ENCODE peak calls at places on chromosomes 11 and 22, in nine cellular contexts. One of them, this sample, is unnamed. For H3K4me1, the result is how much of the 10 kb centered on the place peaks cover.

GRCh38 chr11:70489276-70489675 is 90.9 kb downstream of the CTTN start:
- DNase-seq in transverse colon: no peak
- DNase-seq in breast epithelium: no peak
- DNase-seq in stomach: no peak
- DNase-seq in HCT116: no peak
- DNase-seq in sigmoid colon: peak
- DNase-seq in K562: no peak
- DNase-seq in GM23338: no peak
- DNase-seq in upper lobe of left lung: no peak
- DNase-seq in this sample: peak

GRCh38 chr11:2929511-2929879 is 275 bp upstream of the PHLDA2 start:
- DNase-seq in breast epithelium: peak
- DNase-seq in K562: peak
- DNase-seq in upper lobe of left lung: peak
- DNase-seq in stomach: peak
- DNase-seq in HCT116: peak
- DNase-seq in transverse colon: peak
- DNase-seq in GM23338: no peak
- DNase-seq in sigmoid colon: peak
- DNase-seq in this sample: peak

GRCh38 chr11:44600739-44601416 is 35.4 kb downstream of the CD82 start:
- DNase-seq in GM23338: peak
- DNase-seq in transverse colon: no peak
- DNase-seq in upper lobe of left lung: no peak
- DNase-seq in K562: no peak
- DNase-seq in stomach: no peak
- DNase-seq in breast epithelium: no peak
- DNase-seq in sigmoid colon: no peak
- DNase-seq in HCT116: no peak
- DNase-seq in this sample: peak

GRCh38 chr22:43326342-43326825 is 16.8 kb downstream of the SCUBE1 start:
- DNase-seq in stomach: no peak
- DNase-seq in breast epithelium: no peak
- DNase-seq in HCT116: no peak
- DNase-seq in transverse colon: no peak
- DNase-seq in upper lobe of left lung: no peak
- DNase-seq in sigmoid colon: no peak
- DNase-seq in K562: no peak
- DNase-seq in GM23338: no peak
- DNase-seq in this sample: peak

GRCh38 chr11:1829039-1829820 is 5.6 kb upstream of the SYT8 start:
- DNase-seq in K562: no peak
- DNase-seq in sigmoid colon: no peak
- DNase-seq in HCT116: no peak
- DNase-seq in stomach: no peak
- DNase-seq in breast epithelium: no peak
- DNase-seq in GM23338: no peak
- DNase-seq in upper lobe of left lung: peak
- DNase-seq in transverse colon: no peak
- DNase-seq in this sample: no peak

GRCh38 chr11:118401880-118402590 is 629 bp downstream of the ATP5MG start:
- DNase-seq in sigmoid colon: no peak
- DNase-seq in stomach: no peak
- DNase-seq in transverse colon: no peak
- DNase-seq in GM23338: peak
- DNase-seq in K562: no peak
- DNase-seq in breast epithelium: no peak
- DNase-seq in upper lobe of left lung: no peak
- DNase-seq in HCT116: no peak
- DNase-seq in this sample: no peak

GRCh38 chr22:25030636-25031035 is 78.1 kb downstream of the KIAA1671 start:
- DNase-seq in GM23338: no peak
- DNase-seq in stomach: no peak
- DNase-seq in upper lobe of left lung: peak
- DNase-seq in sigmoid colon: no peak
- DNase-seq in breast epithelium: peak
- DNase-seq in HCT116: no peak
- DNase-seq in transverse colon: no peak
- DNase-seq in K562: no peak
- DNase-seq in this sample: no peak

GRCh38 chr22:42811510-42811909 is 45.6 kb downstream of the ARFGAP3 start:
- DNase-seq in sigmoid colon: no peak
- DNase-seq in K562: no peak
- DNase-seq in transverse colon: no peak
- DNase-seq in GM23338: no peak
- DNase-seq in upper lobe of left lung: no peak
- DNase-seq in stomach: no peak
- DNase-seq in HCT116: no peak
- DNase-seq in breast epithelium: no peak
- DNase-seq in this sample: no peak

GRCh38 chr11:84714316-84714780 is 912.8 kb downstream of the DLG2 start:
- DNase-seq in K562: peak
- DNase-seq in stomach: peak
- DNase-seq in sigmoid colon: no peak
- DNase-seq in HCT116: peak
- DNase-seq in GM23338: peak
- DNase-seq in breast epithelium: no peak
- DNase-seq in transverse colon: peak
- DNase-seq in upper lobe of left lung: peak
- DNase-seq in this sample: peak

GRCh38 chr22:43396321-43396933 is 15.4 kb upstream of the MPPED1 start:
- DNase-seq in HCT116: no peak
- DNase-seq in transverse colon: no peak
- DNase-seq in K562: no peak
- DNase-seq in stomach: no peak
- DNase-seq in GM23338: no peak
- DNase-seq in breast epithelium: no peak
- DNase-seq in upper lobe of left lung: no peak
- DNase-seq in sigmoid colon: no peak
- DNase-seq in this sample: peak

GRCh38 chr11:60118333-60118732 is 29.9 kb downstream of the MS4A2 start:
- DNase-seq in HCT116: no peak
- DNase-seq in upper lobe of left lung: no peak
- DNase-seq in GM23338: peak
- DNase-seq in stomach: no peak
- DNase-seq in sigmoid colon: no peak
- DNase-seq in breast epithelium: no peak
- DNase-seq in transverse colon: no peak
- DNase-seq in K562: no peak
- DNase-seq in this sample: no peak

GRCh38 chr11:60121259-60121658 is 32.8 kb downstream of the MS4A2 start:
- DNase-seq in K562: no peak
- DNase-seq in breast epithelium: no peak
- DNase-seq in stomach: no peak
- DNase-seq in HCT116: no peak
- DNase-seq in transverse colon: peak
- DNase-seq in sigmoid colon: no peak
- DNase-seq in upper lobe of left lung: no peak
- DNase-seq in GM23338: peak
- DNase-seq in this sample: no peak

GRCh38 chr11:60116996-60117790 is 28.7 kb downstream of the MS4A2 start:
- DNase-seq in sigmoid colon: no peak
- DNase-seq in stomach: no peak
- DNase-seq in transverse colon: no peak
- DNase-seq in K562: no peak
- DNase-seq in GM23338: no peak
- DNase-seq in upper lobe of left lung: no peak
- DNase-seq in breast epithelium: no peak
- DNase-seq in HCT116: no peak
- DNase-seq in this sample: no peak

GRCh38 chr11:60122414-60123036 is 34.1 kb downstream of the MS4A2 start:
- DNase-seq in upper lobe of left lung: no peak
- DNase-seq in sigmoid colon: no peak
- DNase-seq in stomach: no peak
- DNase-seq in breast epithelium: no peak
- DNase-seq in transverse colon: no peak
- DNase-seq in K562: no peak
- DNase-seq in HCT116: no peak
- DNase-seq in GM23338: no peak
- DNase-seq in this sample: no peak

GRCh38 chr11:60119708-60120107 is 31.2 kb downstream of the MS4A2 start:
- DNase-seq in GM23338: no peak
- DNase-seq in breast epithelium: no peak
- DNase-seq in HCT116: no peak
- DNase-seq in transverse colon: no peak
- DNase-seq in upper lobe of left lung: no peak
- DNase-seq in K562: no peak
- DNase-seq in sigmoid colon: no peak
- DNase-seq in stomach: no peak
- DNase-seq in this sample: no peak
- H3K4me3 ChIP-seq in GM23338: no peak
- H3K4me3 ChIP-seq in breast epithelium: no peak
- H3K4me3 ChIP-seq in HCT116: no peak
- H3K4me3 ChIP-seq in transverse colon: no peak
- H3K4me3 ChIP-seq in upper lobe of left lung: no peak
- H3K4me3 ChIP-seq in K562: no peak
- H3K4me3 ChIP-seq in sigmoid colon: no peak
- H3K4me3 ChIP-seq in stomach: no peak
- H3K4me3 ChIP-seq in this sample: no peak

GRCh38 chr22:45284705-45285305 is at the start of gene UPK3A:
- DNase-seq in stomach: peak
- DNase-seq in transverse colon: peak
- DNase-seq in HCT116: peak
- DNase-seq in K562: peak
- DNase-seq in upper lobe of left lung: peak
- DNase-seq in sigmoid colon: no peak
- DNase-seq in breast epithelium: no peak
- DNase-seq in GM23338: peak
- DNase-seq in this sample: peak

GRCh38 chr22:45278125-45278524 is 6.6 kb upstream of the UPK3A start:
- DNase-seq in K562: no peak
- DNase-seq in sigmoid colon: no peak
- DNase-seq in breast epithelium: no peak
- DNase-seq in stomach: no peak
- DNase-seq in HCT116: no peak
- DNase-seq in upper lobe of left lung: no peak
- DNase-seq in transverse colon: no peak
- DNase-seq in GM23338: no peak
- DNase-seq in this sample: no peak

GRCh38 chr22:45276507-45276906 is 8.2 kb upstream of the UPK3A start:
- DNase-seq in upper lobe of left lung: no peak
- DNase-seq in K562: no peak
- DNase-seq in HCT116: no peak
- DNase-seq in stomach: no peak
- DNase-seq in transverse colon: no peak
- DNase-seq in sigmoid colon: no peak
- DNase-seq in GM23338: no peak
- DNase-seq in breast epithelium: no peak
- DNase-seq in this sample: no peak

GRCh38 chr22:45280995-45281394 is 3.8 kb upstream of the UPK3A start:
- DNase-seq in stomach: no peak
- DNase-seq in HCT116: no peak
- DNase-seq in breast epithelium: no peak
- DNase-seq in upper lobe of left lung: no peak
- DNase-seq in sigmoid colon: no peak
- DNase-seq in GM23338: no peak
- DNase-seq in transverse colon: no peak
- DNase-seq in K562: no peak
- DNase-seq in this sample: no peak

DNA sequence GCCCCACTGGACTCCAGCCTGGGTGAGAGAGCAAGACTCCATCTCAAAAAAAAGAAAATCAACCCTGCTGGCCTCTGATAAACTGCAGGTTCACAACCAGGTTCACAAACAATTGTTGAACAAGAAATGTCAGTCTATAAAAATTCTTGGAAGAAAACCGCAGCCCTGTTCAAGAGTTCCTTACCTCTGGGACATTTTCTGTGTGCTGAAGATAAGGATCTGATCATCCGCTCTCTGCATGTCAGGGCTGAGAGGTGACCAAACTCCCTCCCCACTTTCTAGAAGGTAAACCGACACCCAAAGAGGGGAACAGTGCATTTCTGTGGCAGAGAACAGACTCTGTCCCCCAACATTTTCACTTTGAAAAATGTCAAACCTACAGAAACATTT is 4.2 kb upstream of the UPK3A start:
- DNase-seq in breast epithelium: no peak
- DNase-seq in upper lobe of left lung: no peak
- DNase-seq in stomach: no peak
- DNase-seq in HCT116: no peak
- DNase-seq in K562: no peak
- DNase-seq in GM23338: no peak
- DNase-seq in sigmoid colon: no peak
- DNase-seq in transverse colon: no peak
- DNase-seq in this sample: no peak
- TF ChIP-seq POLR2AphosphoS5 in breast epithelium: no peak
- TF ChIP-seq POLR2AphosphoS5 in upper lobe of left lung: no peak
- TF ChIP-seq POLR2AphosphoS5 in stomach: no peak
- TF ChIP-seq POLR2AphosphoS5 in HCT116: no peak
- TF ChIP-seq POLR2AphosphoS5 in K562: no peak
- TF ChIP-seq POLR2AphosphoS5 in GM23338: no peak
- TF ChIP-seq POLR2AphosphoS5 in sigmoid colon: no peak
- TF ChIP-seq POLR2AphosphoS5 in transverse colon: no peak
- TF ChIP-seq POLR2AphosphoS5 in this sample: no peak

GRCh38 chr22:38451404-38451803 is 3.6 kb downstream of the KCNJ4 start:
- DNase-seq in sigmoid colon: no peak
- DNase-seq in transverse colon: no peak
- DNase-seq in HCT116: no peak
- DNase-seq in stomach: no peak
- DNase-seq in K562: no peak
- DNase-seq in breast epithelium: no peak
- DNase-seq in upper lobe of left lung: no peak
- DNase-seq in GM23338: no peak
- DNase-seq in this sample: no peak
- H3K4me1 ChIP-seq in sigmoid colon: under half
- H3K4me1 ChIP-seq in transverse colon: under half
- H3K4me1 ChIP-seq in HCT116: under half
- H3K4me1 ChIP-seq in stomach: under half
- H3K4me1 ChIP-seq in K562: under half
- H3K4me1 ChIP-seq in breast epithelium: under half
- H3K4me1 ChIP-seq in upper lobe of left lung: under half
- H3K4me1 ChIP-seq in GM23338: under half
- H3K4me1 ChIP-seq in this sample: under half

GRCh38 chr22:50007057-50007511 is 5.5 kb downstream of the IL17REL start:
- DNase-seq in breast epithelium: no peak
- DNase-seq in GM23338: no peak
- DNase-seq in upper lobe of left lung: no peak
- DNase-seq in transverse colon: no peak
- DNase-seq in sigmoid colon: no peak
- DNase-seq in HCT116: no peak
- DNase-seq in K562: no peak
- DNase-seq in stomach: no peak
- DNase-seq in this sample: no peak

GRCh38 chr22:50009765-50010675 is 2.5 kb downstream of the IL17REL start:
- DNase-seq in HCT116: no peak
- DNase-seq in stomach: no peak
- DNase-seq in GM23338: no peak
- DNase-seq in K562: no peak
- DNase-seq in breast epithelium: peak
- DNase-seq in sigmoid colon: peak
- DNase-seq in upper lobe of left lung: no peak
- DNase-seq in transverse colon: peak
- DNase-seq in this sample: no peak

GRCh38 chr22:50010676-50011446 is 1.7 kb downstream of the IL17REL start:
- DNase-seq in K562: peak
- DNase-seq in HCT116: no peak
- DNase-seq in upper lobe of left lung: no peak
- DNase-seq in sigmoid colon: peak
- DNase-seq in GM23338: no peak
- DNase-seq in stomach: no peak
- DNase-seq in breast epithelium: no peak
- DNase-seq in transverse colon: peak
- DNase-seq in this sample: no peak

GRCh38 chr22:50008151-50009040 is 4.2 kb downstream of the IL17REL start:
- DNase-seq in K562: no peak
- DNase-seq in breast epithelium: no peak
- DNase-seq in transverse colon: peak
- DNase-seq in GM23338: peak
- DNase-seq in sigmoid colon: no peak
- DNase-seq in upper lobe of left lung: peak
- DNase-seq in HCT116: no peak
- DNase-seq in stomach: no peak
- DNase-seq in this sample: no peak

GRCh38 chr22:50009251-50009650 is 3.3 kb downstream of the IL17REL start:
- DNase-seq in K562: no peak
- DNase-seq in breast epithelium: no peak
- DNase-seq in GM23338: no peak
- DNase-seq in upper lobe of left lung: no peak
- DNase-seq in sigmoid colon: no peak
- DNase-seq in transverse colon: peak
- DNase-seq in HCT116: no peak
- DNase-seq in stomach: no peak
- DNase-seq in this sample: no peak
- H3K4me3 ChIP-seq in K562: no peak
- H3K4me3 ChIP-seq in breast epithelium: no peak
- H3K4me3 ChIP-seq in GM23338: no peak
- H3K4me3 ChIP-seq in upper lobe of left lung: no peak
- H3K4me3 ChIP-seq in sigmoid colon: no peak
- H3K4me3 ChIP-seq in transverse colon: no peak
- H3K4me3 ChIP-seq in HCT116: no peak
- H3K4me3 ChIP-seq in stomach: no peak
- H3K4me3 ChIP-seq in this sample: no peak